ENCODE peak calls at places on chromosome 22, in seven cellular contexts. One of them, this sample, is unnamed.

GRCh38 chr22:41799486-41800347 is 762 bp upstream of the CCDC134 start:
- DNase-seq in tibial artery: peak; percentile 74
- DNase-seq in right cardiac atrium: peak; percentile 41
- DNase-seq in endodermal cell: peak; percentile 72
- DNase-seq in endothelial cell of umbilical vein: no peak
- DNase-seq in HepG2: no peak
- DNase-seq in heart left ventricle: peak; percentile 49
- DNase-seq in this sample: peak; percentile 44

GRCh38 chr22:45636668-45637067 is 35.0 kb upstream of the ATXN10 start:
- DNase-seq in tibial artery: no peak
- DNase-seq in right cardiac atrium: no peak
- DNase-seq in endodermal cell: no peak
- DNase-seq in endothelial cell of umbilical vein: no peak
- DNase-seq in HepG2: no peak
- DNase-seq in heart left ventricle: no peak
- DNase-seq in this sample: no peak

GRCh38 chr22:45696227-45696626 is 24.6 kb downstream of the ATXN10 start:
- DNase-seq in tibial artery: no peak
- DNase-seq in right cardiac atrium: no peak
- DNase-seq in endodermal cell: no peak
- DNase-seq in endothelial cell of umbilical vein: no peak
- DNase-seq in HepG2: no peak
- DNase-seq in heart left ventricle: no peak
- DNase-seq in this sample: no peak

GRCh38 chr22:49553518-49554295 is 274.0 kb downstream of the BRD1 start:
- DNase-seq in tibial artery: peak; percentile 51
- DNase-seq in right cardiac atrium: no peak
- DNase-seq in endodermal cell: peak; percentile 80
- DNase-seq in endothelial cell of umbilical vein: no peak
- DNase-seq in HepG2: no peak
- DNase-seq in heart left ventricle: no peak
- DNase-seq in this sample: no peak

GRCh38 chr22:21632237-21632895 is at the start of gene CCDC116:
- DNase-seq in tibial artery: no peak
- DNase-seq in right cardiac atrium: no peak
- DNase-seq in endodermal cell: peak; percentile 86
- DNase-seq in endothelial cell of umbilical vein: no peak
- DNase-seq in HepG2: peak; percentile 81
- DNase-seq in heart left ventricle: no peak
- DNase-seq in this sample: no peak

GRCh38 chr22:23033116-23033905 is 37.0 kb upstream of the GNAZ start:
- DNase-seq in tibial artery: no peak
- DNase-seq in right cardiac atrium: no peak
- DNase-seq in endodermal cell: no peak
- DNase-seq in endothelial cell of umbilical vein: no peak
- DNase-seq in HepG2: no peak
- DNase-seq in heart left ventricle: no peak
- DNase-seq in this sample: no peak

GRCh38 chr22:27881404-27881803 is 37.7 kb downstream of the PITPNB start:
- DNase-seq in tibial artery: peak; percentile 78
- DNase-seq in right cardiac atrium: no peak
- DNase-seq in endodermal cell: no peak
- DNase-seq in endothelial cell of umbilical vein: peak; percentile 34
- DNase-seq in HepG2: no peak
- DNase-seq in heart left ventricle: no peak
- DNase-seq in this sample: no peak

GRCh38 chr22:23088199-23088604 is 17.9 kb downstream of the GNAZ start:
- DNase-seq in tibial artery: no peak
- DNase-seq in right cardiac atrium: no peak
- DNase-seq in endodermal cell: peak; percentile 76
- DNase-seq in endothelial cell of umbilical vein: no peak
- DNase-seq in HepG2: no peak
- DNase-seq in heart left ventricle: no peak
- DNase-seq in this sample: no peak

GRCh38 chr22:45358127-45358526 is 48.4 kb downstream of the FAM118A start:
- DNase-seq in tibial artery: no peak
- DNase-seq in right cardiac atrium: no peak
- DNase-seq in endodermal cell: no peak
- DNase-seq in endothelial cell of umbilical vein: no peak
- DNase-seq in HepG2: no peak
- DNase-seq in heart left ventricle: no peak
- DNase-seq in this sample: no peak

GRCh38 chr22:50301581-50301991 is 5.9 kb downstream of the PLXNB2 start:
- DNase-seq in tibial artery: no peak
- DNase-seq in right cardiac atrium: no peak
- DNase-seq in endodermal cell: no peak
- DNase-seq in endothelial cell of umbilical vein: no peak
- DNase-seq in HepG2: no peak
- DNase-seq in heart left ventricle: no peak
- DNase-seq in this sample: no peak

GRCh38 chr22:36467946-36468345 is 13.5 kb downstream of the TXN2 start:
- DNase-seq in tibial artery: peak; percentile 73
- DNase-seq in right cardiac atrium: no peak
- DNase-seq in endodermal cell: no peak
- DNase-seq in endothelial cell of umbilical vein: peak; percentile 67
- DNase-seq in HepG2: no peak
- DNase-seq in heart left ventricle: peak; percentile 60
- DNase-seq in this sample: peak; percentile 73

GRCh38 chr22:45482169-45482568 is 20.5 kb upstream of the FBLN1 start:
- DNase-seq in tibial artery: no peak
- DNase-seq in right cardiac atrium: no peak
- DNase-seq in endodermal cell: no peak
- DNase-seq in endothelial cell of umbilical vein: no peak
- DNase-seq in HepG2: no peak
- DNase-seq in heart left ventricle: no peak
- DNase-seq in this sample: no peak

GRCh38 chr22:47335958-47336357 is 573.5 kb downstream of the TBC1D22A start:
- DNase-seq in tibial artery: no peak
- DNase-seq in right cardiac atrium: no peak
- DNase-seq in endodermal cell: no peak
- DNase-seq in endothelial cell of umbilical vein: no peak
- DNase-seq in HepG2: no peak
- DNase-seq in heart left ventricle: no peak
- DNase-seq in this sample: no peak

GRCh38 chr22:47335460-47335859 is 573.0 kb downstream of the TBC1D22A start:
- DNase-seq in tibial artery: no peak
- DNase-seq in right cardiac atrium: no peak
- DNase-seq in endodermal cell: no peak
- DNase-seq in endothelial cell of umbilical vein: no peak
- DNase-seq in HepG2: no peak
- DNase-seq in heart left ventricle: no peak
- DNase-seq in this sample: no peak

GRCh38 chr22:47334596-47334995 is 572.1 kb downstream of the TBC1D22A start:
- DNase-seq in tibial artery: no peak
- DNase-seq in right cardiac atrium: no peak
- DNase-seq in endodermal cell: no peak
- DNase-seq in endothelial cell of umbilical vein: no peak
- DNase-seq in HepG2: no peak
- DNase-seq in heart left ventricle: no peak
- DNase-seq in this sample: no peak

GRCh38 chr22:47333625-47334024 is 571.2 kb downstream of the TBC1D22A start:
- DNase-seq in tibial artery: no peak
- DNase-seq in right cardiac atrium: no peak
- DNase-seq in endodermal cell: no peak
- DNase-seq in endothelial cell of umbilical vein: peak; percentile 61
- DNase-seq in HepG2: peak; percentile 9
- DNase-seq in heart left ventricle: no peak
- DNase-seq in this sample: no peak

GRCh38 chr22:47337161-47337621 is 574.7 kb downstream of the TBC1D22A start:
- DNase-seq in tibial artery: no peak
- DNase-seq in right cardiac atrium: no peak
- DNase-seq in endodermal cell: no peak
- DNase-seq in endothelial cell of umbilical vein: peak; percentile 18
- DNase-seq in HepG2: peak; percentile 39
- DNase-seq in heart left ventricle: no peak
- DNase-seq in this sample: no peak
- H3K4me3 ChIP-seq in tibial artery: no peak overlapping the region
- H3K4me3 ChIP-seq in right cardiac atrium: peak overlapping the region; percentile 42
- H3K4me3 ChIP-seq in endodermal cell: no peak overlapping the region
- H3K4me3 ChIP-seq in endothelial cell of umbilical vein: no peak overlapping the region
- H3K4me3 ChIP-seq in HepG2: no peak overlapping the region
- H3K4me3 ChIP-seq in heart left ventricle: peak overlapping the region; percentile 21
- H3K4me3 ChIP-seq in this sample: no peak overlapping the region

DNA sequence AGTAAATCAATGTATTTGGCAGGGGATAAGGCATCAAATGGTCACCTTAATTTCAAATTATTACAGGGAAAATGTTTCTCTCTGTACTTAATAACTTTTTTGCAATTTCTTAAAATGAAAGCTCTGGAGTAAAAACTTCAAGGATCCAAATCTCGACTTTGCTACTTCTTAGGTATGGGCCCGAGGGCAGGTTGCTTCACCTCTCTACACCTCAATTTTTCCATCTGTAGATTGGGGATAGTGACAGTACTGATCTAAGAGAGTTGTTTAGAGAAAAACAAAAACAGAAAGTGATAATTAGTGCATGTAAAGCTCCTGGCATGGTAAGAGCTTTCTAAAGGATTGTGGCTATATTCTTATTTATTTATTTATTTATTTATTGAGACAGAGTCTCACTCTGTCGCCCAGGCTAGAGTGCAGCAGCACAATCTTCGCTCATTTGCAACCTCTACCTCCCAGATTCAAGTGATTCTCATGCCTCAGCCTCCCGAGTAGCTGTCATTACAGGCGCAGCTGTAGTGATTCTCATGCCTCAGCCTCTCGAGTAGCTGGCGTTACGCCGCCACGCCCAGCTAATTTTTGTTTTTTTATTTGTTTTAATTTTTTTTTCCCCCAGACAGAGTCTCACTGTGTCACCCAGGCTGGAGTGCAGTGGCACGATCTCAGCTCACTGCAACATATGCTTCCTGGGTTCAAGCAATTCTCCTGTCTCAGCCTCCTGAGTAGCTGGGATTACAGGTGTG is 2.3 kb upstream of the TFIP11 start:
- DNase-seq in tibial artery: no peak
- DNase-seq in right cardiac atrium: no peak
- DNase-seq in endodermal cell: no peak
- DNase-seq in endothelial cell of umbilical vein: no peak
- DNase-seq in HepG2: no peak
- DNase-seq in heart left ventricle: no peak
- DNase-seq in this sample: no peak
- H3K27me3 ChIP-seq in tibial artery: no peaks in the 10 kb centered on the region
- H3K27me3 ChIP-seq in right cardiac atrium: no peaks in the 10 kb centered on the region
- H3K27me3 ChIP-seq in endodermal cell: no peaks in the 10 kb centered on the region
- H3K27me3 ChIP-seq in endothelial cell of umbilical vein: no peaks in the 10 kb centered on the region
- H3K27me3 ChIP-seq in HepG2: no peaks in the 10 kb centered on the region
- H3K27me3 ChIP-seq in heart left ventricle: no peaks in the 10 kb centered on the region
- H3K27me3 ChIP-seq in this sample: no peaks in the 10 kb centered on the region

GRCh38 chr22:35299217-35299716 is 427 bp upstream of the TOM1 start:
- DNase-seq in tibial artery: no peak
- DNase-seq in right cardiac atrium: no peak
- DNase-seq in endodermal cell: no peak
- DNase-seq in endothelial cell of umbilical vein: no peak
- DNase-seq in HepG2: no peak
- DNase-seq in heart left ventricle: no peak
- DNase-seq in this sample: no peak

GRCh38 chr22:35301370-35301874 is 1.7 kb downstream of the TOM1 start:
- DNase-seq in tibial artery: no peak
- DNase-seq in right cardiac atrium: peak; percentile 47
- DNase-seq in endodermal cell: no peak
- DNase-seq in endothelial cell of umbilical vein: no peak
- DNase-seq in HepG2: peak; percentile 93
- DNase-seq in heart left ventricle: no peak
- DNase-seq in this sample: peak; percentile 68

GRCh38 chr22:35305525-35306070 is 5.9 kb downstream of the TOM1 start:
- DNase-seq in tibial artery: no peak
- DNase-seq in right cardiac atrium: no peak
- DNase-seq in endodermal cell: no peak
- DNase-seq in endothelial cell of umbilical vein: no peak
- DNase-seq in HepG2: no peak
- DNase-seq in heart left ventricle: no peak
- DNase-seq in this sample: no peak

GRCh38 chr22:35303029-35303624 is 3.4 kb downstream of the TOM1 start:
- DNase-seq in tibial artery: no peak
- DNase-seq in right cardiac atrium: no peak
- DNase-seq in endodermal cell: no peak
- DNase-seq in endothelial cell of umbilical vein: no peak
- DNase-seq in HepG2: no peak
- DNase-seq in heart left ventricle: no peak
- DNase-seq in this sample: no peak

DNA sequence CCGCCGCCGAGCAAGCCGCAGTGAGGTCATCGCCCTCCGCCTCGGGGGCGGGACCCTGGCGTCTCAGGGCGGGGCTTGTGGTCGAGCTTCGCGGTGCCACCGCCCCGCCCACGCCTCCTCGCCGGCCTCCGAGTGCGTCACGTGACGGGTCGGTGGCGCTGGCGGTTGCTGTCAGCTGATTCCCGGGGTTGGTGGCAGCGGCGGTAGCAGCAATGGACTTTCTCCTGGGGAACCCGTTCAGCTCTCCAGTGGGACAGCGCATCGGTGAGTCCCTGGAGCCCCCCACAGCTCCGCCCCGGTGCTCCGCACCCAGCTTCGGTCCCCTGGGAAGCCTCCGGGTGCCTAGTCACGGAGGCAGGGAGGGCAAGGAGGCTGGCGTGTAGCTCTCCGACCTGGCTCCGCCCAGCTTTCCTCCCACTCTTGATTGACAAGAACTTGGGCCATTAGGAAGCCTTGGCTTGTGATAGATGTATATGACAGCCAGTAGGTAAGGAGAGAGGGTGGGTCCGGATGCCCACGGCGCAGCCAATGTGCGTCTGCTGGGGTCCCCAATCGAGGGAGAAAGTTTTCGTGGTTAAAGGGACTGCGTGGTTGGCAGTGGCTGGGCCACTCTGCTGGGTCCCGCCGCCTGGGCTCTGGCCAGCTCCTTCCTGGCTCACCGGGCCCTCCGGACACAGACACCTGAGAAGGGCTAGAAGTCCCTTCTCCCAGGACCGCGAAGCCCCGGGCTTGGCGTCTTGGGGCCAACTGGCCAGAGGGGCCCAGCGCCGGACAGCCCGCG is at the start of gene TOM1:
- DNase-seq in tibial artery: peak; percentile 98
- DNase-seq in right cardiac atrium: peak; percentile 97
- DNase-seq in endodermal cell: peak; percentile 99
- DNase-seq in endothelial cell of umbilical vein: peak; percentile 99
- DNase-seq in HepG2: peak; percentile 97
- DNase-seq in heart left ventricle: peak; percentile 98
- DNase-seq in this sample: peak; percentile 97
- H3K27ac ChIP-seq in tibial artery: peak within 1 kb of the TSS; percentile 97
- H3K27ac ChIP-seq in right cardiac atrium: peak within 1 kb of the TSS; percentile 87
- H3K27ac ChIP-seq in endodermal cell: peak within 1 kb of the TSS; percentile 65
- H3K27ac ChIP-seq in endothelial cell of umbilical vein: peak within 1 kb of the TSS; percentile 88
- H3K27ac ChIP-seq in HepG2: peak within 1 kb of the TSS; percentile 91
- H3K27ac ChIP-seq in heart left ventricle: peak within 1 kb of the TSS; percentile 79
- H3K27ac ChIP-seq in this sample: peak within 1 kb of the TSS; percentile 99

DNA sequence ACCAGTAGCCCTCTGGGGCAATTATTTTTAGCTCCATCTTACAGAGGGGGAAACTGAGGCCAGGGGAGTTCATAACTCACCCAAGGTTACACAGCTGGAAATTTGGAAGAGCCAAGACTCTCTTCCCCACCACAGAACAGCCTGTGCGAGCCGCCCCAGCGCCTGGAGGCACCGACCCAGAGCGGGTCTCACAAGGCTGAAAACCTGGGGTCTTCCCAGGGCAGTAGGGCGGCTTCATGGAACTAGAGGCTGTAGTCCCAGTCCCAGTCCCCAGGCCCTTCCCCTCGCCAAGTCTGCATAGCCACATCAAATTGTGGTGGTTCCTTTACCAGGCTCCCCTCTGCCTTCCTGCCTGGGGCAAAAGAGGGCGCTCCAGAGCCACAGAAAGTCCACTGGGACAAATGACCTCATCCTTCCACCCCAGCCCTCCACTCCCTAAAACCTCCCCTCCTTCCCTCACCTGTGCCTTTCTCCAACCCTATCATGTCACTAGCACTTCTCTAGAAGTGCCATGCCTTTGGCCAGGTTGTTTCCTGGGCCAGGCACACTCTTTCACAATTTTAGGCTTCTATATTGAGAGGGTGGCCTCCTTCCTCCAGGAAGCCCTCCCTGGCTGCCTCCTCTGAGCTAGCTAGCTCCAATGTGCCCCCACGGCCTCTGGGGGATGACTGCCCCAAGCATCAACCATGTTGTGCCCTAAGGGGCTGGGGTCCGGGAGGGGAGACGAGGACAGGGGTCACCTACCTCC is 15.2 kb upstream of the CDC42EP1 start:
- DNase-seq in tibial artery: peak; percentile 87
- DNase-seq in right cardiac atrium: peak; percentile 70
- DNase-seq in endodermal cell: peak; percentile 98
- DNase-seq in endothelial cell of umbilical vein: peak; percentile 80
- DNase-seq in HepG2: peak; percentile 81
- DNase-seq in heart left ventricle: peak; percentile 75
- DNase-seq in this sample: peak; percentile 65
- H3K4me3 ChIP-seq in tibial artery: peak overlapping the region; percentile 7
- H3K4me3 ChIP-seq in right cardiac atrium: no peak overlapping the region
- H3K4me3 ChIP-seq in endodermal cell: no peak overlapping the region
- H3K4me3 ChIP-seq in endothelial cell of umbilical vein: no peak overlapping the region
- H3K4me3 ChIP-seq in HepG2: peak overlapping the region; percentile 39
- H3K4me3 ChIP-seq in heart left ventricle: peak overlapping the region; percentile 25
- H3K4me3 ChIP-seq in this sample: peak overlapping the region; percentile 22